ENCODE peak calls at places on chromosomes 11 and 22, in five cellular contexts. One of them, this sample, is unnamed.

GRCh38 chr11:126026579-126026978 is 36.1 kb downstream of the CDON start:
- DNase-seq in 8988T: no peak
- DNase-seq in AG09309: no peak
- DNase-seq in amygdala: no peak
- DNase-seq in activated T-helper 1 cell treated with anti-CD3 and anti-CD28 coated beads, Interleukin-2, amount 50 U/mL, for 16 hours: no peak
- DNase-seq in this sample: no peak

GRCh38 chr11:128926437-128927107 is 16.1 kb downstream of the TP53AIP1 start:
- DNase-seq in 8988T: no peak
- DNase-seq in AG09309: no peak
- DNase-seq in amygdala: no peak
- DNase-seq in activated T-helper 1 cell treated with anti-CD3 and anti-CD28 coated beads, Interleukin-2, amount 50 U/mL, for 16 hours: no peak
- DNase-seq in this sample: no peak

GRCh38 chr22:19750666-19751490 is 9.7 kb upstream of the TBX1 start:
- DNase-seq in 8988T: no peak
- DNase-seq in AG09309: no peak
- DNase-seq in amygdala: no peak
- DNase-seq in activated T-helper 1 cell treated with anti-CD3 and anti-CD28 coated beads, Interleukin-2, amount 50 U/mL, for 16 hours: no peak
- DNase-seq in this sample: no peak

GRCh38 chr11:27998552-27998951 is 109.4 kb downstream of the KIF18A start:
- DNase-seq in 8988T: no peak
- DNase-seq in AG09309: no peak
- DNase-seq in amygdala: no peak
- DNase-seq in activated T-helper 1 cell treated with anti-CD3 and anti-CD28 coated beads, Interleukin-2, amount 50 U/mL, for 16 hours: no peak
- DNase-seq in this sample: no peak

GRCh38 chr22:49527611-49528419 is 299.9 kb downstream of the BRD1 start:
- DNase-seq in 8988T: no peak
- DNase-seq in AG09309: no peak
- DNase-seq in amygdala: no peak
- DNase-seq in activated T-helper 1 cell treated with anti-CD3 and anti-CD28 coated beads, Interleukin-2, amount 50 U/mL, for 16 hours: no peak
- DNase-seq in this sample: no peak

GRCh38 chr11:119755351-119756071 is 26.5 kb upstream of the NECTIN1 start:
- DNase-seq in 8988T: no peak
- DNase-seq in AG09309: no peak
- DNase-seq in amygdala: no peak
- DNase-seq in activated T-helper 1 cell treated with anti-CD3 and anti-CD28 coated beads, Interleukin-2, amount 50 U/mL, for 16 hours: no peak
- DNase-seq in this sample: no peak

GRCh38 chr11:29131055-29131454 is 885.8 kb downstream of the KCNA4 start:
- DNase-seq in 8988T: no peak
- DNase-seq in AG09309: no peak
- DNase-seq in amygdala: no peak
- DNase-seq in activated T-helper 1 cell treated with anti-CD3 and anti-CD28 coated beads, Interleukin-2, amount 50 U/mL, for 16 hours: no peak
- DNase-seq in this sample: no peak

GRCh38 chr22:46079861-46080821 is 70.2 kb upstream of the PPARA start:
- DNase-seq in 8988T: no peak
- DNase-seq in AG09309: peak; percentile 80
- DNase-seq in amygdala: peak; percentile 90
- DNase-seq in activated T-helper 1 cell treated with anti-CD3 and anti-CD28 coated beads, Interleukin-2, amount 50 U/mL, for 16 hours: no peak
- DNase-seq in this sample: peak; percentile 91

GRCh38 chr11:65425105-65425970 is 2.7 kb downstream of the NEAT1 start:
- DNase-seq in 8988T: no peak
- DNase-seq in AG09309: peak; percentile 38
- DNase-seq in amygdala: no peak
- DNase-seq in activated T-helper 1 cell treated with anti-CD3 and anti-CD28 coated beads, Interleukin-2, amount 50 U/mL, for 16 hours: peak; percentile 75
- DNase-seq in this sample: no peak

GRCh38 chr22:26479792-26480610 is 3.6 kb downstream of the HPS4 start:
- DNase-seq in 8988T: no peak
- DNase-seq in AG09309: no peak
- DNase-seq in amygdala: no peak
- DNase-seq in activated T-helper 1 cell treated with anti-CD3 and anti-CD28 coated beads, Interleukin-2, amount 50 U/mL, for 16 hours: no peak
- DNase-seq in this sample: no peak

GRCh38 chr22:29157759-29158535 is 47.7 kb upstream of the EMID1 start:
- DNase-seq in 8988T: no peak
- DNase-seq in AG09309: no peak
- DNase-seq in amygdala: no peak
- DNase-seq in activated T-helper 1 cell treated with anti-CD3 and anti-CD28 coated beads, Interleukin-2, amount 50 U/mL, for 16 hours: no peak
- DNase-seq in this sample: no peak

GRCh38 chr22:36288571-36289405 is 35.9 kb downstream of the APOL1 start:
- DNase-seq in 8988T: no peak
- DNase-seq in AG09309: no peak
- DNase-seq in amygdala: no peak
- DNase-seq in activated T-helper 1 cell treated with anti-CD3 and anti-CD28 coated beads, Interleukin-2, amount 50 U/mL, for 16 hours: no peak
- DNase-seq in this sample: no peak

GRCh38 chr11:45922425-45923082 is at the start of gene LARGE2:
- DNase-seq in 8988T: peak; percentile 95
- DNase-seq in AG09309: no peak
- DNase-seq in amygdala: no peak
- DNase-seq in activated T-helper 1 cell treated with anti-CD3 and anti-CD28 coated beads, Interleukin-2, amount 50 U/mL, for 16 hours: no peak
- DNase-seq in this sample: no peak

GRCh38 chr22:43226368-43226979 is 39.5 kb upstream of the TTLL12 start:
- DNase-seq in 8988T: no peak
- DNase-seq in AG09309: no peak
- DNase-seq in amygdala: no peak
- DNase-seq in activated T-helper 1 cell treated with anti-CD3 and anti-CD28 coated beads, Interleukin-2, amount 50 U/mL, for 16 hours: no peak
- DNase-seq in this sample: no peak

GRCh38 chr11:72589802-72590761 is 84.1 kb downstream of the PDE2A start:
- DNase-seq in 8988T: peak; percentile 95
- DNase-seq in AG09309: no peak
- DNase-seq in amygdala: no peak
- DNase-seq in activated T-helper 1 cell treated with anti-CD3 and anti-CD28 coated beads, Interleukin-2, amount 50 U/mL, for 16 hours: peak; percentile 17
- DNase-seq in this sample: no peak

GRCh38 chr11:73980001-73980960 is 2.4 kb downstream of the UCP2 start:
- DNase-seq in 8988T: peak; percentile 20
- DNase-seq in AG09309: no peak
- DNase-seq in amygdala: no peak
- DNase-seq in activated T-helper 1 cell treated with anti-CD3 and anti-CD28 coated beads, Interleukin-2, amount 50 U/mL, for 16 hours: peak; percentile 55
- DNase-seq in this sample: no peak

GRCh38 chr22:36303874-36304273 is 50.9 kb downstream of the APOL1 start:
- DNase-seq in 8988T: no peak
- DNase-seq in AG09309: no peak
- DNase-seq in amygdala: no peak
- DNase-seq in activated T-helper 1 cell treated with anti-CD3 and anti-CD28 coated beads, Interleukin-2, amount 50 U/mL, for 16 hours: no peak
- DNase-seq in this sample: no peak

GRCh38 chr11:118126082-118126838 is 26.4 kb downstream of the SCN4B start:
- DNase-seq in 8988T: no peak
- DNase-seq in AG09309: no peak
- DNase-seq in amygdala: no peak
- DNase-seq in activated T-helper 1 cell treated with anti-CD3 and anti-CD28 coated beads, Interleukin-2, amount 50 U/mL, for 16 hours: no peak
- DNase-seq in this sample: no peak

GRCh38 chr11:130118165-130118564 is 41.4 kb upstream of the ST14 start:
- DNase-seq in 8988T: no peak
- DNase-seq in AG09309: no peak
- DNase-seq in amygdala: no peak
- DNase-seq in activated T-helper 1 cell treated with anti-CD3 and anti-CD28 coated beads, Interleukin-2, amount 50 U/mL, for 16 hours: no peak
- DNase-seq in this sample: no peak

GRCh38 chr11:69190796-69191536 is 35.2 kb downstream of the SMIM38 start:
- DNase-seq in 8988T: no peak
- DNase-seq in AG09309: no peak
- DNase-seq in amygdala: no peak
- DNase-seq in activated T-helper 1 cell treated with anti-CD3 and anti-CD28 coated beads, Interleukin-2, amount 50 U/mL, for 16 hours: no peak
- DNase-seq in this sample: no peak

GRCh38 chr11:112255075-112255739 is 5.5 kb downstream of the PLET1 start:
- DNase-seq in 8988T: no peak
- DNase-seq in AG09309: peak; percentile 53
- DNase-seq in amygdala: no peak
- DNase-seq in activated T-helper 1 cell treated with anti-CD3 and anti-CD28 coated beads, Interleukin-2, amount 50 U/mL, for 16 hours: no peak
- DNase-seq in this sample: no peak

GRCh38 chr11:86193297-86194095 is 51.1 kb upstream of the EED start:
- DNase-seq in 8988T: peak; percentile 71
- DNase-seq in AG09309: peak; percentile 46
- DNase-seq in amygdala: peak; percentile 35
- DNase-seq in activated T-helper 1 cell treated with anti-CD3 and anti-CD28 coated beads, Interleukin-2, amount 50 U/mL, for 16 hours: peak; percentile 35
- DNase-seq in this sample: peak; percentile 24

GRCh38 chr11:69356703-69357457 is 62.9 kb downstream of the MYEOV start:
- DNase-seq in 8988T: no peak
- DNase-seq in AG09309: no peak
- DNase-seq in amygdala: no peak
- DNase-seq in activated T-helper 1 cell treated with anti-CD3 and anti-CD28 coated beads, Interleukin-2, amount 50 U/mL, for 16 hours: no peak
- DNase-seq in this sample: no peak

GRCh38 chr11:46216040-46216764 is 61.3 kb upstream of the CREB3L1 start:
- DNase-seq in 8988T: no peak
- DNase-seq in AG09309: no peak
- DNase-seq in amygdala: no peak
- DNase-seq in activated T-helper 1 cell treated with anti-CD3 and anti-CD28 coated beads, Interleukin-2, amount 50 U/mL, for 16 hours: no peak
- DNase-seq in this sample: no peak

GRCh38 chr11:2289859-2290258 is 11.9 kb downstream of the C11orf21 start:
- DNase-seq in 8988T: no peak
- DNase-seq in AG09309: no peak
- DNase-seq in amygdala: no peak
- DNase-seq in activated T-helper 1 cell treated with anti-CD3 and anti-CD28 coated beads, Interleukin-2, amount 50 U/mL, for 16 hours: no peak
- DNase-seq in this sample: no peak

GRCh38 chr22:48574776-48575566 is 1252.7 kb downstream of the BRD1 start:
- DNase-seq in 8988T: peak; percentile 62
- DNase-seq in AG09309: no peak
- DNase-seq in amygdala: no peak
- DNase-seq in activated T-helper 1 cell treated with anti-CD3 and anti-CD28 coated beads, Interleukin-2, amount 50 U/mL, for 16 hours: no peak
- DNase-seq in this sample: no peak